ENCODE peak calls at places on chromosome 16, in five cellular contexts. W is body of pancreas, A is A549, L is tibial nerve, R is neuronal stem cell. F is an unnamed sample.

GRCh38 chr16:56450275-56450889 is 750 bp downstream of the NUDT21 start:
- DNase-seq in R (no peak), W (no peak), A (peak; percentile 5), L (no peak), F (no peak)

GRCh38 chr16:5665770-5666169 is 568.2 kb upstream of the EEF2KMT start:
- DNase-seq in W (no peak), R (no peak), A (no peak), L (no peak), F (no peak)

GRCh38 chr16:73163238-73163795 is 115.4 kb upstream of the ZFHX3 start:
- DNase-seq in L (no peak), R (no peak), W (no peak), A (no peak), F (no peak)

GRCh38 chr16:76265434-76266045 is 11.7 kb upstream of the CNTNAP4 start:
- DNase-seq in L (no peak), W (peak; percentile 35), R (no peak), A (peak; percentile 27), F (no peak)

GRCh38 chr16:8720967-8721692 is 46.7 kb downstream of the ABAT start:
- DNase-seq in L (no peak), A (no peak), W (peak; percentile 77), R (no peak), F (no peak)

GRCh38 chr16:48622456-48623303 is 12.7 kb upstream of the N4BP1 start:
- DNase-seq in A (no peak), L (no peak), R (no peak), W (no peak), F (no peak)

GRCh38 chr16:73202176-73202729 is 154.3 kb upstream of the ZFHX3 start:
- DNase-seq in R (no peak), W (peak; percentile 71), A (peak; percentile 16), L (no peak), F (peak; percentile 30)

GRCh38 chr16:822909-823297 is 22.4 kb upstream of the GNG13 start:
- DNase-seq in L (no peak), A (no peak), R (no peak), W (no peak), F (no peak)

GRCh38 chr16:87160752-87161337 is 156.3 kb downstream of the C16orf95 start:
- DNase-seq in R (no peak), A (no peak), W (no peak), L (no peak), F (no peak)

GRCh38 chr16:82460761-82461160 is 166.0 kb upstream of the CDH13 start:
- DNase-seq in L (no peak), A (no peak), W (no peak), R (no peak), F (no peak)

GRCh38 chr16:59192551-59193199 is 458.6 kb upstream of the GOT2 start:
- DNase-seq in W (no peak), A (peak; percentile 42), L (peak; percentile 35), R (peak; percentile 40), F (no peak)

GRCh38 chr16:21663889-21664647 is at the start of gene OTOA:
- DNase-seq in L (no peak), A (no peak), R (no peak), W (no peak), F (no peak)

GRCh38 chr16:24049113-24049512 is 207.0 kb upstream of the CACNG3 start:
- DNase-seq in W (no peak), L (no peak), A (no peak), R (no peak), F (no peak)

GRCh38 chr16:31206776-31207175 is 4.2 kb upstream of the PYCARD start:
- DNase-seq in R (no peak), L (no peak), W (peak; percentile 33), A (no peak), F (no peak)

GRCh38 chr16:56800355-56800754 is 64.7 kb upstream of the SLC12A3 start:
- DNase-seq in R (no peak), W (no peak), A (no peak), L (no peak), F (no peak)

GRCh38 chr16:11543676-11544393 is 42.9 kb downstream of the LITAF start:
- DNase-seq in R (no peak), L (no peak), W (no peak), A (no peak), F (no peak)

GRCh38 chr16:81521141-81521626 is 76.6 kb downstream of the CMIP start:
- DNase-seq in A (no peak), R (no peak), W (peak; percentile 57), L (no peak), F (no peak)

GRCh38 chr16:89448656-89449055 is 41.7 kb downstream of the ANKRD11 start:
- DNase-seq in A (no peak), W (peak; percentile 60), L (no peak), R (no peak), F (no peak)

GRCh38 chr16:89593841-89594240 is 18.3 kb downstream of the CPNE7 start:
- DNase-seq in W (no peak), R (no peak), A (no peak), L (no peak), F (no peak)

GRCh38 chr16:11668590-11669379 is 530 bp downstream of the SNN start:
- DNase-seq in L (no peak), A (no peak), R (peak; percentile 45), W (no peak), F (peak; percentile 74)

GRCh38 chr16:12569061-12569460 is 234.6 kb downstream of the CPPED1 start:
- DNase-seq in R (no peak), L (no peak), A (no peak), W (no peak), F (no peak)

GRCh38 chr16:20897253-20897896 is 2.8 kb downstream of the DCUN1D3 start:
- DNase-seq in A (no peak), W (no peak), R (no peak), L (no peak), F (peak; percentile 73)

GRCh38 chr16:49236216-49236615 is 45.4 kb downstream of the CBLN1 start:
- DNase-seq in R (no peak), W (no peak), A (no peak), L (no peak), F (no peak)

GRCh38 chr16:89026121-89026612 is 49.2 kb upstream of the CBFA2T3 start:
- DNase-seq in A (no peak), R (no peak), W (no peak), L (no peak), F (no peak)

DNA sequence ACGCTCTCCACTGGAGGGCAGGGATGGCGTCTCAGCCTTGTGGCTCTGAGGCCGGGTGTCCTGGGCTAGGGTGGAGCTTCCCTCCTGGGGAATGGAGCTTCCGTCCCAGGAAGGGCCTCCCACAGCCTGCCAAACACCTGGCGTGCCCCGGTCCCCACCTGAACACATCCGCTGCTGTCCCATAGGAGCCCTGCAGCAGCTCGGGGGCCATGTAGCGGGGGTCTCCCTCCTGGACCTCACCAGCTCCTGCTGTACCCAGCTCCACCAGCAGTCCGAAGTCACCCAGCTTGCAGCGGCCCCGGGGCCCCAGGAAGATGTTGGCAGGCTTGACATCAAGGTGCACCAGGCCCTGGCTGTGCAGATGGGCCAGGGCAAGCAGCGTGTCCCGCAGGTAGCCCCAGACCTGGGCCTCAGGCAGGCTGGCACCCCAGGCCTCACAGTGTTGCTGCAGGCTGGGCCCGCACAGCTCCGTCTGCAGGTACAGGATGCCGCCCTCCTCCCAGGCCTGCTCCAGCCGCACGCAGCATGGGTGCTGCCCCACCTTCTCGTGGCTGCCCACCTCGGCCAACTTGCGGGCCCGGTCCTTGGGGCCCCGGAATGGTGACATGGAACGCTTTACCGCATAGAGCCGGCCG is 5.0 kb downstream of the PKMYT1 start:
- DNase-seq in L (no peak), W (no peak), R (no peak), A (no peak), F (no peak)
- H3K4me1 ChIP-seq in L (peaks cover 27% of the 10 kb centered on the region), W (peaks cover 43% of the 10 kb centered on the region), R (peaks cover 12% of the 10 kb centered on the region), A (peaks cover 17% of the 10 kb centered on the region), F (peaks cover 7% of the 10 kb centered on the region)

GRCh38 chr16:55012793-55013192 is 82.1 kb downstream of the IRX5 start:
- DNase-seq in L (no peak), W (no peak), A (no peak), R (no peak), F (no peak)

GRCh38 chr16:55012362-55012761 is 81.7 kb downstream of the IRX5 start:
- DNase-seq in R (no peak), L (no peak), W (no peak), A (no peak), F (no peak)

GRCh38 chr16:55014022-55014421 is 83.4 kb downstream of the IRX5 start:
- DNase-seq in W (no peak), A (no peak), L (no peak), R (no peak), F (no peak)

GRCh38 chr16:55018881-55019280 is 88.2 kb downstream of the IRX5 start:
- DNase-seq in W (no peak), L (no peak), R (no peak), A (no peak), F (no peak)

DNA sequence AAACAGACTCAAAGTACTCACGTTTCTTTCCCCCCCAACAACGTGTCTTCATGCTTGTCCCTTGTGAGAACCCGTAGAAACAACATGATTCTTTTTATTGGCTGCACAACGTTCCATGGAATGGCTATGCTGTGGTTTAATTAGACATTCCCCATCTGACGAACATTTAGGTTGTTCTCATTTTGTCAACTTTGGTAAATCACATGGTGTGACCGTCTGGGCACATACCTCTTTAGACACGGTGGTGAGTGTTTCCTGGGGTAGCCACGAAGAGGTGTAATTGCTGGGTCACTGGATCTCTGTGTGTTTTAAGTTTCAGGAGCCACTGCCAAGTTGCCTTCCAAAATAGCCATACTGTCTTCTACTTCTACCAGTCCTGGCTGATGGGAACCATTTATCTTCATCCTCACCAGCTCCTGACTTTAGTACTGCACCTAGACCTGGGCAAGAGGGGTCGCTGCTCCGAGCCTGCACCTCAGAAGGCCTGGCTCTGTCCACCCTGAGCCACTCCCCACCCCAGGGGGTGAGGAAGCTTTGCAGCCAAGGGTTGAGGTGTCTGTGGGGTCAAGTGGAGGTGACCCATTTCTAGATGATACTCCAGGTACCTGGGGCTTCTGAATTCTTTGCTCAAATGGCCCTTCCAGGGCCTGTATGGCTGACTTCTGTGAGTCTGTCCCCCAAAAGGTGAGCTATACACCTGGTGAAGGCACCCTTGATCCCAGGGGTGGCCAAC is 84.7 kb downstream of the IRX5 start:
- DNase-seq in W (no peak), R (no peak), A (no peak), L (no peak), F (no peak)
- H3K4me1 ChIP-seq in W (no peaks in the 10 kb centered on the region), R (no peaks in the 10 kb centered on the region), A (no peaks in the 10 kb centered on the region), L (no peaks in the 10 kb centered on the region), F (no peaks in the 10 kb centered on the region)

GRCh38 chr16:52574105-52574437 is 27.1 kb upstream of the TOX3 start:
- DNase-seq in W (no peak), R (no peak), A (no peak), L (no peak), F (no peak)
- H3K4me1 ChIP-seq in W (peaks cover 37% of the 10 kb centered on the region), R (peaks cover 12% of the 10 kb centered on the region), A (peaks cover 45% of the 10 kb centered on the region), L (no peaks in the 10 kb centered on the region), F (no peaks in the 10 kb centered on the region)

GRCh38 chr16:79668502-79668901 is 68.0 kb upstream of the MAF start:
- DNase-seq in W (no peak), A (no peak), R (no peak), L (no peak), F (no peak)

GRCh38 chr16:79677799-79678525 is 77.4 kb upstream of the MAF start:
- DNase-seq in A (no peak), R (no peak), L (no peak), W (no peak), F (no peak)

GRCh38 chr16:79673635-79674034 is 73.1 kb upstream of the MAF start:
- DNase-seq in A (no peak), W (no peak), L (no peak), R (no peak), F (no peak)

DNA sequence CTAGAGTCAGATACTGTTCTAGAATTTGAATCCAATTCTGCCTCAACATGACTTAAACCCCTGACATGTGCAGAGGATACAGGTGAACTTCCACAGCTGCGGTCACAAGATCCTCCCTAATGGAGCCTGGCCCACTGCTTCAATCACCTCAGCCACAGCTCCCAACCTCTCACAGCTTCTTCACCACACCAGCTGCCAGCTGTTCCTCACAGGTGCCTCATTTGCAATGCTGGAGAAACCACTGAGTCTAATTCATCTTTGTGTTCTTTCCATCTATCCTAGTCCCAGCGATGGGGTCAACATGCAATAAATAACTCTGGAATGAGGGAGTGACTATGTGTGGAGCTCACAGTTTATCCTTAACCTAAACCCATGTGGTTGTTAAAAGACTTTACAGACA is 72.0 kb upstream of the MAF start:
- DNase-seq in W (no peak), L (no peak), R (no peak), A (no peak), F (no peak)
- H3K4me1 ChIP-seq in W (no peaks in the 10 kb centered on the region), L (peaks cover 11% of the 10 kb centered on the region), R (no peaks in the 10 kb centered on the region), A (no peaks in the 10 kb centered on the region), F (no peaks in the 10 kb centered on the region)